ENCODE peak calls at places on chromosome 1, in eight cellular contexts. S is neural progenitor cell, J is HAP-1, D is ovary, Y is esophagus squamous epithelium, U is SJSA1, B is A549, M is tibial nerve. Z is an unnamed sample.

GRCh38 chr1:62187548-62187947 is 7.1 kb upstream of the L1TD1 start:
- DNase-seq in S (no peak), J (no peak), D (no peak), Y (no peak), U (no peak), B (no peak), M (no peak), Z (no peak)

GRCh38 chr1:214018605-214019268 is 31.0 kb downstream of the PROX1 start:
- DNase-seq in S (peak; percentile 38), J (no peak), D (no peak), Y (no peak), U (no peak), B (no peak), M (no peak), Z (no peak)

GRCh38 chr1:157512036-157512969 is 40.0 kb downstream of the FCRL5 start:
- DNase-seq in S (no peak), J (no peak), D (no peak), Y (no peak), U (no peak), B (no peak), M (no peak), Z (no peak)

GRCh38 chr1:6209661-6210605 is 4.0 kb downstream of the RNF207 start:
- DNase-seq in S (peak; percentile 38), J (peak; percentile 81), D (no peak), Y (no peak), U (no peak), B (no peak), M (no peak), Z (no peak)

GRCh38 chr1:235404190-235404589 is 37.0 kb downstream of the TBCE start:
- DNase-seq in S (no peak), J (no peak), D (no peak), Y (no peak), U (peak; percentile 83), B (peak; percentile 90), M (no peak), Z (peak; percentile 25)

GRCh38 chr1:179923044-179923443 is 31.6 kb upstream of the CEP350 start:
- DNase-seq in S (no peak), J (no peak), D (no peak), Y (no peak), U (no peak), B (no peak), M (no peak), Z (no peak)

GRCh38 chr1:54125671-54126070 is 27.1 kb downstream of the CDCP2 start:
- DNase-seq in S (peak; percentile 49), J (peak; percentile 23), D (peak; percentile 54), Y (no peak), U (no peak), B (peak; percentile 29), M (no peak), Z (peak; percentile 38)

GRCh38 chr1:177490786-177491185 is 320.0 kb downstream of the BRINP2 start:
- DNase-seq in S (no peak), J (no peak), D (no peak), Y (no peak), U (no peak), B (no peak), M (no peak), Z (no peak)

GRCh38 chr1:94709891-94710581 is 110.1 kb upstream of the SLC44A3 start:
- DNase-seq in S (no peak), J (no peak), D (no peak), Y (no peak), U (peak; percentile 96), B (no peak), M (no peak), Z (peak; percentile 40)

GRCh38 chr1:46197551-46198025 is 646 bp downstream of the POMGNT1 start:
- DNase-seq in S (no peak), J (no peak), D (no peak), Y (no peak), U (no peak), B (no peak), M (no peak), Z (no peak)

GRCh38 chr1:174877208-174877673 is 122.5 kb upstream of the CACYBP start:
- DNase-seq in S (peak; percentile 5), J (no peak), D (no peak), Y (no peak), U (no peak), B (no peak), M (no peak), Z (no peak)

GRCh38 chr1:230068952-230069684 is 2.1 kb downstream of the GALNT2 start:
- DNase-seq in S (peak; percentile 50), J (peak; percentile 22), D (no peak), Y (no peak), U (no peak), B (no peak), M (no peak), Z (no peak)

GRCh38 chr1:25711555-25712298 is 88.3 kb upstream of the SELENON start:
- DNase-seq in S (no peak), J (no peak), D (no peak), Y (no peak), U (peak; percentile 60), B (no peak), M (no peak), Z (peak; percentile 81)

GRCh38 chr1:17485280-17485679 is 45.8 kb upstream of the RCC2 start:
- DNase-seq in S (peak; percentile 27), J (peak; percentile 84), D (no peak), Y (no peak), U (no peak), B (peak; percentile 44), M (no peak), Z (peak; percentile 39)

GRCh38 chr1:192592981-192593683 is 17.6 kb downstream of the RGS1 start:
- DNase-seq in S (no peak), J (no peak), D (no peak), Y (no peak), U (no peak), B (no peak), M (no peak), Z (peak; percentile 21)

GRCh38 chr1:111615874-111616715 is 3.5 kb upstream of the RAP1A start:
- DNase-seq in S (no peak), J (no peak), D (no peak), Y (no peak), U (no peak), B (no peak), M (no peak), Z (no peak)

GRCh38 chr1:94660994-94661393 is 119.4 kb upstream of the F3 start:
- DNase-seq in S (peak; percentile 90), J (peak; percentile 86), D (no peak), Y (no peak), U (no peak), B (no peak), M (no peak), Z (peak; percentile 52)

GRCh38 chr1:110783292-110783918 is 89.5 kb upstream of the CD53 start:
- DNase-seq in S (peak; percentile 67), J (peak; percentile 42), D (peak; percentile 34), Y (no peak), U (no peak), B (peak; percentile 50), M (peak; percentile 26), Z (peak; percentile 70)

GRCh38 chr1:220045356-220046051 is 801 bp downstream of the EPRS1 start:
- DNase-seq in S (no peak), J (peak; percentile 51), D (no peak), Y (no peak), U (no peak), B (peak; percentile 27), M (no peak), Z (no peak)

GRCh38 chr1:38929476-38929875 is 12.2 kb downstream of the RHBDL2 start:
- DNase-seq in S (peak; percentile 63), J (no peak), D (no peak), Y (no peak), U (no peak), B (no peak), M (no peak), Z (peak; percentile 29)

GRCh38 chr1:66840929-66841328 is 39.9 kb upstream of the INSL5 start:
- DNase-seq in S (no peak), J (no peak), D (no peak), Y (no peak), U (no peak), B (no peak), M (no peak), Z (no peak)
- H3K4me1 ChIP-seq in S (no peaks in the 10 kb centered on the region), J (no peaks in the 10 kb centered on the region), D (no peaks in the 10 kb centered on the region), Y (no peaks in the 10 kb centered on the region), U (no peaks in the 10 kb centered on the region), B (no peaks in the 10 kb centered on the region), M (no peaks in the 10 kb centered on the region), Z (no peaks in the 10 kb centered on the region)

DNA sequence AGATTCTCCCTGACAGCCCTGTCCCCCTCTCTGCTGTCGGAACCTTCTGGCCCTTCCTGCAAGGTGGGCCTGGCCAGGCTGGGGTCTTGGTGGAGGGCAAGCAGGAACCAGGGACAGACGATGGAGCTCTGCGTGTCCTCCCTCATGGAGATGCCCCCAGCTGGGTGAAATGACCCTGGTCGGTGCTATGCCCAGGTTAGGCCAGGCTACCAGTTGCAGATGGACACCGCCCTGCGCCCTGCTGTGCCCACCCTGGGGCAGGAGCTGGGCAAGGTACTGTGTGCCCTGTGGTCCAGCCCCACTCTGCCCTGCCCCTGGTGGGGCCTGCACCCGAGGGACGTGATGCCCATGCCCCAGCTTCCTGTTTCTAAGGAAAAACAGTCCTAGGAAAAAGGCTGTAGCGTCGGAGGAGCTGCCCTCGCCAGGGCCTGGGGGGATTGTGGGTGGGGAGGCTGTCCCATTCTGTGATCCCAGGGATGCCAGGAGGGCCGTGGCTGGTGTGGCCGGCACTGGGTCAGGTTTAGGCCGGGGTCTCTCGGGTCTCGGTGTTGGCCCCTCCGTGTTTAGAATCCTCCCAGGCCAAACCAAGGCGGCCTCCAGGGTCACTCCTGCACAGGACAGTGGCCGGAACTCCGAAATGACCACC is 77.6 kb downstream of the MORN1 start:
- DNase-seq in S (no peak), J (no peak), D (no peak), Y (no peak), U (no peak), B (no peak), M (no peak), Z (peak; percentile 28)
- H3K4me3 ChIP-seq in S (peak overlapping the region; percentile 57), J (peak overlapping the region; percentile 34), D (peak overlapping the region; percentile 54), Y (peak overlapping the region; percentile 74), U (peak overlapping the region; percentile 56), B (peak overlapping the region; percentile 85), M (peak overlapping the region; percentile 52), Z (peak overlapping the region; percentile 62)

GRCh38 chr1:8104278-8105236 is 78.4 kb upstream of the ERRFI1 start:
- DNase-seq in S (no peak), J (no peak), D (no peak), Y (no peak), U (no peak), B (no peak), M (no peak), Z (no peak)
- H3K4me1 ChIP-seq in S (no peaks in the 10 kb centered on the region), J (no peaks in the 10 kb centered on the region), D (no peaks in the 10 kb centered on the region), Y (no peaks in the 10 kb centered on the region), U (peaks cover 3% of the 10 kb centered on the region), B (no peaks in the 10 kb centered on the region), M (no peaks in the 10 kb centered on the region), Z (peaks cover 5% of the 10 kb centered on the region)

GRCh38 chr1:70205437-70206118 is at the start of gene LRRC40:
- DNase-seq in S (peak; percentile 98), J (peak; percentile 95), D (peak; percentile 98), Y (peak; percentile 63), U (peak; percentile 94), B (peak; percentile 93), M (peak; percentile 90), Z (peak; percentile 99)

GRCh38 chr1:70204578-70204977 is 801 bp downstream of the LRRC40 start:
- DNase-seq in S (peak; percentile 22), J (no peak), D (no peak), Y (no peak), U (no peak), B (no peak), M (no peak), Z (no peak)

GRCh38 chr1:70205076-70205436 is 323 bp downstream of the LRRC40 start:
- DNase-seq in S (no peak), J (no peak), D (no peak), Y (no peak), U (no peak), B (no peak), M (no peak), Z (peak; percentile 50)

GRCh38 chr1:70202173-70202758 is 3.1 kb downstream of the LRRC40 start:
- DNase-seq in S (no peak), J (no peak), D (no peak), Y (no peak), U (no peak), B (no peak), M (no peak), Z (no peak)

GRCh38 chr1:70204139-70204538 is 1.2 kb downstream of the LRRC40 start:
- DNase-seq in S (no peak), J (no peak), D (no peak), Y (no peak), U (no peak), B (no peak), M (no peak), Z (no peak)
- H3K4me3 ChIP-seq in S (peak overlapping the region; percentile 77), J (peak overlapping the region; percentile 77), D (peak overlapping the region; percentile 88), Y (peak overlapping the region; percentile 79), U (no peak overlapping the region), B (peak overlapping the region; percentile 84), M (no peak overlapping the region), Z (peak overlapping the region; percentile 91)